ENCODE peak calls at places on chromosome 1, in six cellular contexts. One of them, this sample, is unnamed. For H3K4me1, the result is how much of the 10 kb centered on the place peaks cover.

GRCh38 chr1:85838238-85838637 is 130.0 kb upstream of the ZNHIT6 start:
- ATAC-seq in upper lobe of left lung: no peak
- ATAC-seq in HepG2: no peak
- ATAC-seq in K562: no peak
- ATAC-seq in A549: no peak
- ATAC-seq in GM12878: peak
- ATAC-seq in this sample: no peak

GRCh38 chr1:156462954-156463795 is 37.4 kb downstream of the MEF2D start:
- ATAC-seq in upper lobe of left lung: no peak
- ATAC-seq in HepG2: no peak
- ATAC-seq in K562: no peak
- ATAC-seq in A549: no peak
- ATAC-seq in GM12878: no peak
- ATAC-seq in this sample: no peak

GRCh38 chr1:244231572-244232315 is 180.7 kb downstream of the ZBTB18 start:
- ATAC-seq in upper lobe of left lung: peak
- ATAC-seq in HepG2: peak
- ATAC-seq in K562: peak
- ATAC-seq in A549: no peak
- ATAC-seq in GM12878: no peak
- ATAC-seq in this sample: peak

GRCh38 chr1:86430376-86430775 is 6.4 kb downstream of the CLCA2 start:
- ATAC-seq in upper lobe of left lung: peak
- ATAC-seq in HepG2: no peak
- ATAC-seq in K562: no peak
- ATAC-seq in A549: no peak
- ATAC-seq in GM12878: no peak
- ATAC-seq in this sample: peak

GRCh38 chr1:55143686-55144085 is 71.5 kb downstream of the USP24 start:
- ATAC-seq in upper lobe of left lung: no peak
- ATAC-seq in HepG2: peak
- ATAC-seq in K562: peak
- ATAC-seq in A549: peak
- ATAC-seq in GM12878: peak
- ATAC-seq in this sample: no peak

GRCh38 chr1:89918127-89918793 is 76.7 kb upstream of the ZNF326 start:
- ATAC-seq in upper lobe of left lung: no peak
- ATAC-seq in HepG2: no peak
- ATAC-seq in K562: no peak
- ATAC-seq in A549: peak
- ATAC-seq in GM12878: no peak
- ATAC-seq in this sample: no peak

GRCh38 chr1:8018492-8019228 is 7.4 kb downstream of the ERRFI1 start:
- ATAC-seq in upper lobe of left lung: no peak
- ATAC-seq in HepG2: no peak
- ATAC-seq in K562: no peak
- ATAC-seq in A549: no peak
- ATAC-seq in GM12878: no peak
- ATAC-seq in this sample: no peak

GRCh38 chr1:235682216-235682615 is 32.6 kb upstream of the GNG4 start:
- ATAC-seq in upper lobe of left lung: no peak
- ATAC-seq in HepG2: no peak
- ATAC-seq in K562: no peak
- ATAC-seq in A549: no peak
- ATAC-seq in GM12878: no peak
- ATAC-seq in this sample: no peak

GRCh38 chr1:145992958-145993617 is 3.3 kb downstream of the TXNIP start:
- ATAC-seq in upper lobe of left lung: no peak
- ATAC-seq in HepG2: no peak
- ATAC-seq in K562: no peak
- ATAC-seq in A549: no peak
- ATAC-seq in GM12878: no peak
- ATAC-seq in this sample: no peak

GRCh38 chr1:179025975-179026812 is 500 bp downstream of the FAM20B start:
- ATAC-seq in upper lobe of left lung: peak
- ATAC-seq in HepG2: peak
- ATAC-seq in K562: peak
- ATAC-seq in A549: peak
- ATAC-seq in GM12878: peak
- ATAC-seq in this sample: peak

GRCh38 chr1:32864375-32865019 is 6.2 kb downstream of the FNDC5 start:
- ATAC-seq in upper lobe of left lung: no peak
- ATAC-seq in HepG2: no peak
- ATAC-seq in K562: no peak
- ATAC-seq in A549: no peak
- ATAC-seq in GM12878: no peak
- ATAC-seq in this sample: no peak

GRCh38 chr1:205186191-205186590 is 25.3 kb downstream of the DSTYK start:
- ATAC-seq in upper lobe of left lung: no peak
- ATAC-seq in HepG2: no peak
- ATAC-seq in K562: no peak
- ATAC-seq in A549: no peak
- ATAC-seq in GM12878: no peak
- ATAC-seq in this sample: no peak

GRCh38 chr1:185342017-185342416 is 25.0 kb upstream of the IVNS1ABP start:
- ATAC-seq in upper lobe of left lung: no peak
- ATAC-seq in HepG2: no peak
- ATAC-seq in K562: no peak
- ATAC-seq in A549: no peak
- ATAC-seq in GM12878: no peak
- ATAC-seq in this sample: no peak

GRCh38 chr1:21503706-21504377 is 5.4 kb upstream of the ALPL start:
- ATAC-seq in upper lobe of left lung: peak
- ATAC-seq in HepG2: no peak
- ATAC-seq in K562: no peak
- ATAC-seq in A549: no peak
- ATAC-seq in GM12878: no peak
- ATAC-seq in this sample: no peak

GRCh38 chr1:8956461-8957349 is 11.0 kb downstream of the CA6 start:
- ATAC-seq in upper lobe of left lung: peak
- ATAC-seq in HepG2: no peak
- ATAC-seq in K562: no peak
- ATAC-seq in A549: no peak
- ATAC-seq in GM12878: no peak
- ATAC-seq in this sample: no peak

DNA sequence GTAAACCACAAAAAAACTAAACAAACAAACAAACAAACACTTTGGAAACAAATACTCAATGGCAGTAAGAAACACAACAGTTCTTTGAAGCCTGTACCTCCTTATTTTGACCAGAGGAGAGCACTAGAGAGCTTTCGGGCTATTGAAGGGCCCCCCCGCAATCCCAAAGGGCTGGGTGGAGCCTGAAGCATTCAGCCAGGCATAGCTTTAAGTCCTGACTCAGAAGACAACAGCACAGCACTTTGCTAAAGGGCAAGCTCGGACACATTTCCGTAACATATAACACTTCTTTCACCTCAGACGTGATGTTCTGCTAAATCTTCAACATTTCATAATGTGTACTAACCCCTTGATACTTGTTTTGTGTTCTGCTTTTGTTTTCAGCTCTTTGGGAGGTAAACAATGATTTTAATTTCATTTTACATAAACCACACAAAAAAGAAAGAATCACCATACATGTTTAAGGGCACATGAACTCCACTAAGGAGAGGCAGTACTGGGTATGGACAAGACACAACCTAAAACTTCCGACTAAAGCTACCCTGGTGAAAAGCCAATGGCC is 9.7 kb upstream of the SHCBP1L start:
- ATAC-seq in upper lobe of left lung: peak
- ATAC-seq in HepG2: peak
- ATAC-seq in K562: peak
- ATAC-seq in A549: peak
- ATAC-seq in GM12878: peak
- ATAC-seq in this sample: peak
- TF ChIP-seq EP300 in upper lobe of left lung: no peak
- TF ChIP-seq EP300 in HepG2: no peak
- TF ChIP-seq EP300 in K562: peak
- TF ChIP-seq EP300 in A549: no peak
- TF ChIP-seq EP300 in GM12878: no peak
- TF ChIP-seq EP300 in this sample: no peak

DNA sequence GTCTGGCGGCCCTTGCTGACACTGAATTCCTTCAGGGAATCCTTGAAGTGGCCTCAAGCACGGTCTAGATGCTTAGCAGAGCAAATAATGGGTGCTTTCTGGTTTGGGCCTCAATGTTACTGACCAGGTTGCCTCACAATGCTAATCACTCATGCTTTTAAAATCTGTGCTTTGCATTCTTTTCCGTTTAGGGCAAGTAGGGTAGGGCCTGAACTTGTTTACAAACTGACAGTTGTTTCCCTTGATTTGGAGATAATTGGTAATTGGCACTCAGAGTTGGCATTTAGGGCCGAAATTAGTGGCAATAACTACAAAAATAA is 1.4 kb downstream of the VPS13D start:
- ATAC-seq in upper lobe of left lung: no peak
- ATAC-seq in HepG2: no peak
- ATAC-seq in K562: no peak
- ATAC-seq in A549: no peak
- ATAC-seq in GM12878: no peak
- ATAC-seq in this sample: peak
- H3K27ac ChIP-seq in upper lobe of left lung: peak
- H3K27ac ChIP-seq in HepG2: no peak
- H3K27ac ChIP-seq in K562: peak
- H3K27ac ChIP-seq in A549: peak
- H3K27ac ChIP-seq in GM12878: no peak
- H3K27ac ChIP-seq in this sample: peak

GRCh38 chr1:28329395-28330153 is 734 bp downstream of the MED18 start:
- ATAC-seq in upper lobe of left lung: peak
- ATAC-seq in HepG2: peak
- ATAC-seq in K562: peak
- ATAC-seq in A549: peak
- ATAC-seq in GM12878: peak
- ATAC-seq in this sample: no peak
- H3K4me1 ChIP-seq in upper lobe of left lung: under half
- H3K4me1 ChIP-seq in HepG2: under half
- H3K4me1 ChIP-seq in K562: under half
- H3K4me1 ChIP-seq in A549: under half
- H3K4me1 ChIP-seq in GM12878: under half
- H3K4me1 ChIP-seq in this sample: under half

GRCh38 chr1:28229089-28229488 is 3.7 kb downstream of the DNAJC8 start:
- ATAC-seq in upper lobe of left lung: no peak
- ATAC-seq in HepG2: no peak
- ATAC-seq in K562: no peak
- ATAC-seq in A549: no peak
- ATAC-seq in GM12878: no peak
- ATAC-seq in this sample: no peak

GRCh38 chr1:28233264-28233606 is 406 bp upstream of the DNAJC8 start:
- ATAC-seq in upper lobe of left lung: no peak
- ATAC-seq in HepG2: no peak
- ATAC-seq in K562: no peak
- ATAC-seq in A549: no peak
- ATAC-seq in GM12878: no peak
- ATAC-seq in this sample: no peak

GRCh38 chr1:28236656-28237331 is 870 bp downstream of the ATP5IF1 start:
- ATAC-seq in upper lobe of left lung: no peak
- ATAC-seq in HepG2: peak
- ATAC-seq in K562: peak
- ATAC-seq in A549: no peak
- ATAC-seq in GM12878: peak
- ATAC-seq in this sample: no peak

GRCh38 chr1:28235746-28236655 is at the start of gene ATP5IF1:
- ATAC-seq in upper lobe of left lung: peak
- ATAC-seq in HepG2: peak
- ATAC-seq in K562: peak
- ATAC-seq in A549: peak
- ATAC-seq in GM12878: peak
- ATAC-seq in this sample: peak

GRCh38 chr1:28232558-28233263 is at the start of gene DNAJC8:
- ATAC-seq in upper lobe of left lung: peak
- ATAC-seq in HepG2: peak
- ATAC-seq in K562: peak
- ATAC-seq in A549: peak
- ATAC-seq in GM12878: peak
- ATAC-seq in this sample: peak
- TF ChIP-seq EP300 in upper lobe of left lung: no peak
- TF ChIP-seq EP300 in HepG2: no peak
- TF ChIP-seq EP300 in K562: peak
- TF ChIP-seq EP300 in A549: no peak
- TF ChIP-seq EP300 in GM12878: no peak
- TF ChIP-seq EP300 in this sample: no peak

GRCh38 chr1:234620786-234621468 is 10.9 kb upstream of the IRF2BP2 start:
- ATAC-seq in upper lobe of left lung: no peak
- ATAC-seq in HepG2: peak
- ATAC-seq in K562: no peak
- ATAC-seq in A549: no peak
- ATAC-seq in GM12878: no peak
- ATAC-seq in this sample: no peak
- H3K27ac ChIP-seq in upper lobe of left lung: peak
- H3K27ac ChIP-seq in HepG2: peak
- H3K27ac ChIP-seq in K562: no peak
- H3K27ac ChIP-seq in A549: peak
- H3K27ac ChIP-seq in GM12878: no peak
- H3K27ac ChIP-seq in this sample: no peak

DNA sequence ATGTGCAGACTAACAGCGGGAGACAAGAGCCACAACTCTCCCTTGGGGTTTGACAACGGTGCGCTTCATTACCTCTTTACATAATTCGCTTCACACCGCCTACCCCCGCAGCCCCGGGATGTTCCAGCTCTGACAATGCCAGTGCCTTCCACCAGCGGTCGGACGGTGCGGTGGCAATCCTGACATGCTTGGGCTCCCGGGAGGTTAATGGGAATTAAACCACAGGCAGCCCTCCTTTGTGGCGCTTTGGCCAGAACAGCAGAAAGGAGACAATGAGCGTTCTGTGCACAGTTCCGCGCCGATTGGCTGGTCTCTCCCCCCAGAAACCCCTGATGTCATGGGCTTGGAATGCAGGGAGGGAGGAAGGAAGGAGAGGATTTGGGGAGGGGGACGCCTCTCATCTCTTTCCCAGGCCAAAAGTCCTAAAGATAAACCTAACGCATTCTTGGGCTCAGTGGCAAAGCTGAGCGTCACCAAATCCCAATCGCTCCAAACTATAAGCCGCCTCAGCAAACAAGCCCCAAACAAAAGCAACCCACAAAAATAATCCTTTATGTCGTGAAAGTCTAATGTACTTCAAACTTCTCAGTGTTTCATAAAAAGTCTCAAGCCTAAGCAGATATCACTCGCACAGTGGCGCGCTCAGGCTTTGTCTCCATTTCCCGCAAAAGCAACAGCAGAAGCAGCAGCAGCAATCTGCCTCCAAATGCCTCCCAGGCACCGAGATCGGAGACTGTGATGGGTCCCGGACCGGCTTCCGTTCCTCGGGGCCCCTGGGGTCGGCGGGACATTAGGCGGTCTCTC is 1.1 kb downstream of the CNN3 start:
- ATAC-seq in upper lobe of left lung: peak
- ATAC-seq in HepG2: peak
- ATAC-seq in K562: no peak
- ATAC-seq in A549: peak
- ATAC-seq in GM12878: peak
- ATAC-seq in this sample: peak
- H3K4me1 ChIP-seq in upper lobe of left lung: under half
- H3K4me1 ChIP-seq in HepG2: half or more
- H3K4me1 ChIP-seq in K562: under half
- H3K4me1 ChIP-seq in A549: under half
- H3K4me1 ChIP-seq in GM12878: under half
- H3K4me1 ChIP-seq in this sample: half or more